ENCODE peak calls at places on chromosomes 13 and 19, in nine cellular contexts. B is stomach, K is transverse colon, X is GM23338, T is sigmoid colon, R is breast epithelium, N is Panc1, Q is GM12878, H is K562. G is an unnamed sample.

GRCh38 chr19:32896516-32897214 is 27.1 kb upstream of the SLC7A9 start:
- DNase-seq in B (no peak), K (no peak), X (no peak), T (no peak), R (no peak), N (no peak), Q (no peak), H (no peak), G (no peak)

GRCh38 chr19:49845433-49845832 is 5.5 kb upstream of the PTOV1 start:
- DNase-seq in B (no peak), K (no peak), X (no peak), T (no peak), R (no peak), N (no peak), Q (no peak), H (no peak), G (no peak)

GRCh38 chr13:29917573-29918091 is 67.2 kb upstream of the UBL3 start:
- DNase-seq in B (no peak), K (no peak), X (no peak), T (no peak), R (no peak), N (no peak), Q (no peak), H (no peak), G (no peak)

GRCh38 chr19:33302974-33303790 is 848 bp upstream of the CEBPA start:
- DNase-seq in B (peak), K (peak), X (peak), T (peak), R (peak), N (no peak), Q (no peak), H (no peak), G (peak)

GRCh38 chr19:10817291-10818038 is 18.5 kb downstream of the TMED1 start:
- DNase-seq in B (peak), K (peak), X (peak), T (peak), R (peak), N (no peak), Q (no peak), H (no peak), G (no peak)

GRCh38 chr13:50387124-50387581 is 371.9 kb downstream of the KCNRG start:
- DNase-seq in B (peak), K (peak), X (peak), T (no peak), R (no peak), N (no peak), Q (no peak), H (peak), G (no peak)

GRCh38 chr13:75432045-75432444 is 49.9 kb downstream of the TBC1D4 start:
- DNase-seq in B (no peak), K (no peak), X (peak), T (no peak), R (no peak), N (no peak), Q (no peak), H (no peak), G (no peak)

GRCh38 chr13:113956571-113956970 is 17.3 kb downstream of the C13orf46 start:
- DNase-seq in B (no peak), K (no peak), X (no peak), T (no peak), R (no peak), N (no peak), Q (no peak), H (no peak), G (no peak)

GRCh38 chr13:69280399-69280798 is 827.2 kb upstream of the ATXN8OS start:
- DNase-seq in B (no peak), K (no peak), X (no peak), T (no peak), R (no peak), N (no peak), Q (no peak), H (no peak), G (no peak)

GRCh38 chr19:13537454-13537853 is 31.2 kb upstream of the CACNA1A start:
- DNase-seq in B (no peak), K (no peak), X (peak), T (no peak), R (no peak), N (no peak), Q (no peak), H (peak), G (no peak)

GRCh38 chr13:30895773-30896172 is 10.3 kb upstream of the MEDAG start:
- DNase-seq in B (no peak), K (no peak), X (peak), T (peak), R (peak), N (no peak), Q (no peak), H (no peak), G (no peak)

GRCh38 chr13:45511310-45512147 is 46.8 kb downstream of the COG3 start:
- DNase-seq in B (no peak), K (no peak), X (peak), T (no peak), R (no peak), N (peak), Q (peak), H (peak), G (no peak)

DNA sequence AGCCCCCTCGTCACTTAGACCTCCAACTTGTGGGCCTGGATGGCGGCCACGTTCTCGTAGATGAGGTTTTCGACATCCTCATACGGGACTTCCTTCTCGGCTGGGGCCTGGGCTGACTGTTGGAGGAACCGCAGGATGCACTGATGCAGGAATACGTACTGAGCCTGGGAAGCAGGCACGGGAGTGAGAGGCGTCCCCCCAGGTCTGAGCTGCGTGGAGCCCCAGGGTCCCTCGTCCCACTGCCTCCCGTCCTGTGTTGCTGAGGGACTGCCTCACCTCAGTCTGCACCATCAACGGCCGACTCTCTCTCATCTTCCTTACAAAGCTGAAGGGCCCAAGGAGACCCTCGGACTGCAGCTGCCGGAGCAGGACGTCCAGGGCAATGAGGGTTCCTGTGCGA is 1.7 kb upstream of the SYT5 start:
- DNase-seq in B (no peak), K (no peak), X (no peak), T (no peak), R (no peak), N (no peak), Q (no peak), H (no peak), G (no peak)
- TF ChIP-seq POLR2AphosphoS5 in B (no peak), K (no peak), X (no peak), T (no peak), R (no peak), N (no peak), Q (no peak), H (no peak), G (no peak)

DNA sequence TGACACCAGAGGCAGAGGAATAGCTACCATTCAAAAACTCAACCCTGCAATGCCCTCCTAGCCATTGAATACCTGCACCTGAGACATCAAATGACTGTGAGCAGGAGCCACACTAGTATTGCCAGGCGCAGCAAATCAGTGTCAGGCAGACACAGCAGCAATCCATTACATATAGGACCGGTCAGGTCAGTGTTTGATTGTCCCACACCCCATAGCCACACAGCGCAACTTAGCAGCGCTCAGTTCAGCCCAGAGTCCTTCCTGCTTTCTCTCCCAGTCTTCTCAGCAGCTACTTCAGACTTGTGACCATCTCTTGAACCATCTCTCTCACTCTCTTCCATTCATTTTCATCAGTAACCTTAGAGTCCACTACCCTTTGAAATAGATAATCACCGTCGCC is 181.6 kb upstream of the GPR12 start:
- DNase-seq in B (no peak), K (no peak), X (no peak), T (no peak), R (no peak), N (no peak), Q (no peak), H (no peak), G (no peak)
- TF ChIP-seq POLR2AphosphoS5 in B (no peak), K (no peak), X (no peak), T (no peak), R (no peak), N (no peak), Q (no peak), H (no peak), G (no peak)

DNA sequence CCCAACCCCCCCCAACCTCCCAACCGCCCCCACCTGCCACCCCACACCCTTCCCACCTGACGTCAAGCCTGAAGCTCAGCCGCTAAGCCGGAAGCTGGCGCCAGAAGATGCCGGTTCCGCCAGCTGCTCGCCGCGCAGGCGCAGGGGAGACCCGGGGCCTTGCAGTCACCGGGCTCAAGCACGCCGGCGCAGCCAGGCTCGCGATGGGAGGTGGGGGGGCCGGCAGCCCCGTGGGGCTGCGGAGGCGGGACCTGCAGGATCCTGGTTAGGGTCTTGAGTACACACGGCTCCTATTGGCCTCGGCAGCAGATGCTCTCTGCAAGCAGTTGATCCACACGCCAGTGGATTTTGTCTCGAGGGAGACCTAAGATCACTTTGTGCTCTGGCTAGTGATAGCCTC is at the start of gene LIG4:
- DNase-seq in B (peak), K (peak), X (peak), T (peak), R (peak), N (peak), Q (peak), H (peak), G (no peak)
- TF ChIP-seq POLR2AphosphoS5 in B (peak), K (peak), X (peak), T (peak), R (no peak), N (peak), Q (peak), H (peak), G (peak)

GRCh38 chr19:41366089-41366488 is 2.1 kb upstream of the B9D2 start:
- DNase-seq in B (no peak), K (no peak), X (peak), T (no peak), R (no peak), N (no peak), Q (no peak), H (no peak), G (no peak)

GRCh38 chr19:41362143-41362847 is 1.7 kb downstream of the B9D2 start:
- DNase-seq in B (no peak), K (no peak), X (no peak), T (no peak), R (no peak), N (no peak), Q (no peak), H (no peak), G (no peak)

GRCh38 chr19:41364546-41365391 is 820 bp upstream of the B9D2 start:
- DNase-seq in B (no peak), K (no peak), X (no peak), T (no peak), R (no peak), N (no peak), Q (no peak), H (no peak), G (no peak)

GRCh38 chr19:41363371-41363752 is 587 bp downstream of the B9D2 start:
- DNase-seq in B (no peak), K (no peak), X (no peak), T (no peak), R (no peak), N (no peak), Q (no peak), H (no peak), G (no peak)

GRCh38 chr19:41363753-41364545 is at the start of gene B9D2:
- DNase-seq in B (peak), K (peak), X (peak), T (peak), R (peak), N (peak), Q (peak), H (peak), G (no peak)
- TF ChIP-seq POLR2AphosphoS5 in B (peak), K (peak), X (peak), T (peak), R (peak), N (peak), Q (peak), H (peak), G (peak)

G was measured in vagina.